ENCODE peak calls at places on chromosomes 12 and 14, in ten cellular contexts. C is A549; L is cardiac muscle cell; N is HCT116; U is CD4-positive, alpha-beta T cell; X is uterus; Y is gastrocnemius medialis; R is psoas muscle; H is CD8-positive, alpha-beta T cell; K is astrocyte. V is an unnamed sample. For H3K9me3, the result is how much of the 10 kb centered on the place peaks cover.

GRCh38 chr12:52215587-52216031 is 17.4 kb upstream of the KRT7 start:
- DNase-seq in L (peak), K (peak), R (no peak), C (peak), Y (no peak), X (peak), U (no peak), H (no peak), N (peak), V (no peak)

GRCh38 chr14:21241218-21241819 is 27.9 kb downstream of the HNRNPC start:
- DNase-seq in K (no peak), Y (no peak), N (no peak), X (no peak), C (no peak), H (no peak), R (no peak), L (peak), U (no peak), V (no peak)

GRCh38 chr12:118328486-118329340 is 44.0 kb downstream of the TAOK3 start:
- DNase-seq in L (no peak), Y (no peak), K (peak), C (no peak), N (no peak), H (no peak), X (no peak), U (no peak), R (no peak), V (no peak)

GRCh38 chr14:51628230-51628629 is 23.5 kb upstream of the FRMD6 start:
- DNase-seq in K (no peak), C (no peak), H (no peak), Y (no peak), N (no peak), U (no peak), R (no peak), L (no peak), X (no peak), V (no peak)

GRCh38 chr12:82565982-82566381 is 120.7 kb upstream of the TMTC2 start:
- DNase-seq in N (no peak), X (no peak), U (no peak), K (no peak), H (no peak), Y (no peak), L (no peak), C (no peak), R (no peak), V (no peak)

GRCh38 chr14:23160924-23161522 is 22.4 kb downstream of the SLC7A8 start:
- DNase-seq in K (peak), N (no peak), R (peak), U (no peak), L (peak), H (no peak), X (peak), Y (peak), C (no peak), V (no peak)

GRCh38 chr12:53860426-53861223 is 78.0 kb upstream of the HOXC13 start:
- DNase-seq in X (no peak), K (no peak), N (no peak), U (no peak), L (no peak), Y (no peak), H (no peak), R (no peak), C (no peak), V (no peak)

GRCh38 chr14:58479975-58480374 is 52.5 kb downstream of the KIAA0586 start:
- DNase-seq in N (no peak), U (no peak), C (no peak), L (no peak), Y (no peak), K (no peak), X (no peak), R (no peak), H (no peak), V (no peak)

GRCh38 chr12:19245126-19245525 is 115.6 kb downstream of the PLEKHA5 start:
- DNase-seq in C (no peak), N (no peak), R (no peak), H (no peak), K (no peak), U (no peak), X (no peak), Y (no peak), L (no peak), V (no peak)

GRCh38 chr14:86087377-86087776 is 557.4 kb downstream of the FLRT2 start:
- DNase-seq in K (no peak), Y (no peak), N (no peak), R (no peak), H (no peak), L (no peak), C (no peak), X (no peak), U (no peak), V (no peak)

GRCh38 chr12:104215638-104216297 is at the start of gene TXNRD1:
- DNase-seq in U (peak), C (peak), Y (peak), H (peak), L (peak), N (peak), R (peak), K (peak), X (peak), V (no peak)

GRCh38 chr14:51004801-51005526 is 60.7 kb upstream of the PYGL start:
- DNase-seq in L (peak), N (no peak), C (peak), H (no peak), X (no peak), Y (no peak), R (no peak), U (no peak), K (peak), V (peak)

GRCh38 chr12:128178971-128179370 is 88.0 kb upstream of the TMEM132C start:
- DNase-seq in K (no peak), X (no peak), N (no peak), U (no peak), Y (no peak), H (no peak), C (no peak), R (no peak), L (no peak), V (no peak)

GRCh38 chr12:90129369-90130030 is 420.9 kb upstream of the ATP2B1 start:
- DNase-seq in Y (no peak), C (no peak), H (no peak), K (no peak), U (no peak), X (no peak), R (no peak), N (no peak), L (no peak), V (no peak)

GRCh38 chr12:115267464-115267863 is 583.5 kb upstream of the TBX3 start:
- DNase-seq in X (no peak), U (no peak), L (no peak), K (no peak), C (no peak), N (no peak), H (no peak), R (peak), Y (no peak), V (no peak)

GRCh38 chr14:69715725-69716482 is 51.0 kb upstream of the SRSF5 start:
- DNase-seq in H (no peak), Y (no peak), N (no peak), C (no peak), L (peak), R (peak), X (peak), U (no peak), K (peak), V (no peak)

GRCh38 chr14:63770187-63770807 is 42.4 kb upstream of the SGPP1 start:
- DNase-seq in C (no peak), N (peak), R (no peak), Y (no peak), H (peak), U (peak), X (peak), K (peak), L (peak), V (peak)

GRCh38 chr14:91149462-91149861 is 35.6 kb downstream of the DGLUCY start:
- DNase-seq in K (peak), L (peak), C (peak), R (peak), Y (peak), U (no peak), N (no peak), X (peak), H (no peak), V (no peak)

GRCh38 chr14:69779088-69779487 is 12.1 kb downstream of the SRSF5 start:
- DNase-seq in U (no peak), K (no peak), L (no peak), Y (no peak), H (no peak), N (no peak), C (no peak), R (no peak), X (no peak), V (no peak)

GRCh38 chr12:105069936-105070702 is 14.1 kb downstream of the ALDH1L2 start:
- DNase-seq in X (no peak), C (no peak), R (no peak), Y (no peak), H (no peak), N (no peak), U (no peak), L (no peak), K (no peak), V (no peak)

GRCh38 chr12:53485955-53486729 is 13.1 kb downstream of the MAP3K12 start:
- DNase-seq in X (peak), K (no peak), R (no peak), U (no peak), N (no peak), C (no peak), H (no peak), Y (no peak), L (no peak), V (no peak)

GRCh38 chr14:36451346-36452065 is 68.5 kb downstream of the NKX2-1 start:
- DNase-seq in Y (no peak), L (no peak), X (no peak), C (no peak), H (no peak), K (no peak), N (no peak), R (no peak), U (no peak), V (no peak)

GRCh38 chr12:132327351-132328171 is 1.8 kb downstream of the GALNT9 start:
- DNase-seq in H (no peak), K (peak), X (peak), L (peak), Y (peak), U (no peak), N (no peak), C (peak), R (peak), V (no peak)

GRCh38 chr12:119259483-119259882 is 75.0 kb upstream of the CCDC60 start:
- DNase-seq in X (no peak), U (no peak), N (no peak), H (no peak), K (no peak), R (no peak), Y (no peak), C (no peak), L (no peak), V (no peak)

GRCh38 chr14:89767861-89768268 is 186.7 kb downstream of the EFCAB11 start:
- DNase-seq in X (no peak), U (peak), L (peak), N (peak), Y (no peak), C (no peak), K (peak), R (no peak), H (peak), V (peak)

GRCh38 chr12:42926232-42926631 is 336.7 kb upstream of the PRICKLE1 start:
- DNase-seq in N (no peak), H (no peak), C (no peak), X (no peak), U (no peak), K (no peak), Y (no peak), R (no peak), L (no peak), V (no peak)

GRCh38 chr14:51121096-51121495 is 26.2 kb upstream of the TRIM9 start:
- DNase-seq in X (no peak), N (no peak), U (no peak), H (no peak), L (peak), C (no peak), R (no peak), Y (no peak), K (peak), V (no peak)

GRCh38 chr12:48765753-48766162 is 23.1 kb downstream of the ADCY6 start:
- DNase-seq in R (no peak), K (no peak), C (no peak), Y (no peak), U (no peak), X (peak), N (no peak), H (no peak), L (peak), V (no peak)

GRCh38 chr14:105366386-105367074 is 31.8 kb upstream of the TEX22 start:
- DNase-seq in Y (no peak), R (no peak), X (no peak), L (no peak), K (no peak), H (no peak), U (no peak), N (no peak), C (no peak), V (no peak)

GRCh38 chr12:8452976-8453616 is 2.7 kb upstream of the CLEC6A start:
- DNase-seq in L (no peak), H (no peak), N (no peak), C (no peak), R (no peak), X (no peak), Y (no peak), K (no peak), U (no peak), V (no peak)
- H3K9me3 ChIP-seq in L (under half), H (under half), N (under half), C (under half), R (under half), X (under half), Y (under half), K (under half), U (under half), V (under half)

GRCh38 chr12:2082321-2082720 is 29.5 kb downstream of the CACNA1C start:
- DNase-seq in C (no peak), X (no peak), K (no peak), U (no peak), R (no peak), L (no peak), Y (no peak), N (no peak), H (no peak), V (peak)
- TF ChIP-seq CTCF in C (no peak), X (no peak), K (no peak), U (no peak), R (no peak), L (no peak), Y (no peak), N (no peak), H (no peak), V (no peak)

GRCh38 chr14:62501021-62501750 is 544.1 kb downstream of the KCNH5 start:
- DNase-seq in U (no peak), Y (no peak), L (no peak), N (no peak), C (no peak), R (no peak), H (no peak), K (no peak), X (no peak), V (no peak)
- H3K9me3 ChIP-seq in U (under half), Y (under half), L (under half), N (under half), C (under half), R (under half), H (under half), K (under half), X (under half), V (under half)

DNA sequence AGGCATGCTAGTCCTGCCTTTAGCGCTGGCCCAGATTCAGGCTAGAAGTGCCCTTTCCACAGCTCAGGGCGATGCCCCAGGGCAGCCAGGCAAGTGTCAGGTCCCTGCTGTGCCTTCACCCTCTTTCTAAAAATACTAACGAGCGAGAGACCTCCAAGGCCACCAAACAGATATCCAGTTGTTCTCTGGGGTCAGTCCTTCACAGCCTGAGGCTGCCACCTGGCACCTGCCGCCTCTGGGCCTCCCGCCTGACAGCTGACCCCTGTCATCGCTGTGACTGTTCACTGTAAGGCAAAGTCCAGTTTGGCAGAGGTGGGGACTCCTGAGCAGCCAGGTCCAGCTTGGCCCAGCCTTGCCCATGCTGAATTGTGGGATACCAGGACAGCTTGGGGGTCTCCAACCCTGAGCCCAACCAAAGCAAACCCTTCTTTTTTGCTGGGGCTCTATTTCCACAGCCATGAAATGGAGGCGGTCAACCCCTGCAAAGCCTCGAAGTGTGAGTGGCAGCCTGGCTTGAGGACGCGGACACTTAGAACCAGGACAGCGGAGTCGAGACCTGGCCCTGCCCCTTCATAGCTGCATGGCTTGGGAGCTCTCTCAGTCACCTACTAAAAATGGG is 79.9 kb downstream of the NINJ2 start:
- DNase-seq in X (peak), H (no peak), R (peak), Y (peak), K (no peak), U (no peak), N (no peak), C (no peak), L (no peak), V (no peak)
- TF ChIP-seq CTCF in X (no peak), H (no peak), R (no peak), Y (no peak), K (no peak), U (no peak), N (no peak), C (no peak), L (no peak), V (no peak)

V was measured in WERI-Rb-1.